ENCODE peak calls at places on chromosomes 2 and 18, in four cellular contexts. K is osteocyte, O is GM23338, U is GM10248. V is an unnamed sample.

GRCh38 chr2:61948661-61949457 is 43.4 kb downstream of the COMMD1 start:
- DNase-seq in K (no peak), O (peak), U (no peak), V (no peak)

GRCh38 chr18:65567372-65567771 is 183.4 kb upstream of the CDH7 start:
- DNase-seq in K (no peak), O (peak), U (no peak), V (no peak)

GRCh38 chr18:69586581-69586980 is 185.9 kb downstream of the DOK6 start:
- DNase-seq in K (no peak), O (no peak), U (no peak), V (no peak)

GRCh38 chr2:1747065-1747941 is 3.0 kb upstream of the PXDN start:
- DNase-seq in K (peak), O (no peak), U (no peak), V (no peak)

GRCh38 chr2:3038636-3039035 is 339.0 kb downstream of the EIPR1 start:
- DNase-seq in K (peak), O (no peak), U (no peak), V (peak)

GRCh38 chr18:64203295-64203694 is 54.4 kb upstream of the LINC00305 start:
- DNase-seq in K (no peak), O (no peak), U (no peak), V (no peak)

GRCh38 chr2:232550351-232551261 is at the start of the genes EIF4E2 and TIGD1:
- DNase-seq in K (peak), O (peak), U (peak), V (no peak)

GRCh38 chr2:230134496-230135073 is 65.9 kb upstream of the SLC16A14 start:
- DNase-seq in K (no peak), O (no peak), U (no peak), V (no peak)

GRCh38 chr18:51527826-51528225 is 330.3 kb upstream of the MEX3C start:
- DNase-seq in K (no peak), O (no peak), U (no peak), V (no peak)

GRCh38 chr2:98559581-98559980 is 48.7 kb downstream of the COA5 start:
- DNase-seq in K (no peak), O (no peak), U (no peak), V (no peak)

GRCh38 chr18:52694804-52695203 is 354.8 kb downstream of the DCC start:
- DNase-seq in K (no peak), O (peak), U (no peak), V (no peak)

GRCh38 chr2:62501794-62502500 is 4.0 kb downstream of the TMEM17 start:
- DNase-seq in K (no peak), O (no peak), U (no peak), V (no peak)

GRCh38 chr2:65056990-65057375 is 767 bp downstream of the CEP68 start:
- DNase-seq in K (no peak), O (no peak), U (no peak), V (no peak)

GRCh38 chr2:224994221-224994843 is 47.9 kb downstream of the DOCK10 start:
- DNase-seq in K (no peak), O (no peak), U (no peak), V (no peak)

GRCh38 chr2:223632826-223633225 is 30.7 kb upstream of the SCG2 start:
- DNase-seq in K (no peak), O (no peak), U (no peak), V (no peak)

GRCh38 chr2:208358758-208359631 is 47.6 kb upstream of the PTH2R start:
- DNase-seq in K (no peak), O (no peak), U (no peak), V (no peak)

GRCh38 chr2:176734868-176735267 is 465.6 kb downstream of the MTX2 start:
- DNase-seq in K (no peak), O (no peak), U (peak), V (no peak)

GRCh38 chr18:63284861-63285260 is 34.7 kb downstream of the BCL2 start:
- DNase-seq in K (no peak), O (no peak), U (no peak), V (no peak)

GRCh38 chr2:236344446-236344845 is 80.2 kb upstream of the ASB18 start:
- DNase-seq in K (no peak), O (no peak), U (no peak), V (peak)

GRCh38 chr2:241803387-241804325 is 5.3 kb upstream of the NEU4 start:
- DNase-seq in K (no peak), O (peak), U (peak), V (peak)

GRCh38 chr2:132623096-132623839 is 46.7 kb downstream of the LYPD1 start:
- DNase-seq in K (peak), O (no peak), U (no peak), V (no peak)

GRCh38 chr2:56749152-56749752 is 565.5 kb downstream of the CCDC85A start:
- DNase-seq in K (no peak), O (peak), U (peak), V (no peak)

GRCh38 chr18:8706981-8707940 is 1.9 kb downstream of the MTCL1 start:
- DNase-seq in K (peak), O (peak), U (no peak), V (no peak)